ENCODE peak calls at places on chromosomes 4 and X, in eight cellular contexts. G is Right ventricle myocardium superior; K is foreskin fibroblast; J is left lung; M is posterior cingulate gyrus; T is NCI-H510A treated with DMSO at 0.1 percent for 48 hours; I is CD8-positive, alpha-beta T cell; E is GM04504. L is an unnamed sample.

GRCh38 chr4:112234952-112235609 is 3.5 kb downstream of the AP1AR start:
- DNase-seq in G (peak), K (peak), J (no peak), M (no peak), T (peak), I (peak), E (peak), L (peak)

GRCh38 chr4:23981328-23981727 is 91.5 kb upstream of the PPARGC1A start:
- DNase-seq in G (no peak), K (peak), J (no peak), M (no peak), T (no peak), I (no peak), E (no peak), L (no peak)

GRCh38 chr4:108919229-108919893 is 156.5 kb upstream of the ETNPPL start:
- DNase-seq in G (no peak), K (no peak), J (no peak), M (no peak), T (no peak), I (no peak), E (no peak), L (no peak)

GRCh38 chr4:115871596-115871995 is 758.2 kb upstream of the NDST4 start:
- DNase-seq in G (no peak), K (no peak), J (no peak), M (no peak), T (no peak), I (no peak), E (no peak), L (no peak)

GRCh38 chr4:158787718-158788441 is 19.1 kb downstream of the FNIP2 start:
- DNase-seq in G (no peak), K (no peak), J (no peak), M (no peak), T (no peak), I (no peak), E (no peak), L (peak)

GRCh38 chrX:74521961-74522833 is 92.2 kb downstream of the RLIM start:
- DNase-seq in G (no peak), K (peak), J (no peak), M (no peak), T (no peak), I (no peak), E (peak), L (peak)

GRCh38 chr4:181957088-181957487 is 286.1 kb upstream of the TENM3 start:
- DNase-seq in G (no peak), K (peak), J (no peak), M (no peak), T (no peak), I (no peak), E (peak), L (peak)

GRCh38 chr4:15690020-15690809 is 8.6 kb downstream of the FAM200B start:
- DNase-seq in G (no peak), K (peak), J (no peak), M (no peak), T (no peak), I (no peak), E (peak), L (peak)

GRCh38 chr4:106301393-106302084 is 14.5 kb downstream of the TBCK start:
- DNase-seq in G (no peak), K (peak), J (no peak), M (no peak), T (no peak), I (no peak), E (no peak), L (no peak)

GRCh38 chr4:140721088-140721421 is 35.1 kb downstream of the TBC1D9 start:
- DNase-seq in G (no peak), K (no peak), J (no peak), M (no peak), T (no peak), I (no peak), E (no peak), L (no peak)

GRCh38 chr4:2393353-2394270 is 24.8 kb downstream of the ZFYVE28 start:
- DNase-seq in G (no peak), K (peak), J (no peak), M (no peak), T (peak), I (no peak), E (no peak), L (no peak)

GRCh38 chrX:1480082-1480785 is 27.5 kb upstream of the ASMTL start:
- DNase-seq in G (no peak), K (no peak), J (no peak), M (no peak), T (no peak), I (no peak), E (no peak), L (no peak)